ENCODE peak calls at places on chromosomes 11 and 22, in four cellular contexts. R, J, K and W are unnamed samples.
A peak's percentile ranks its signal among the peaks of the same experiment; 100 is the strongest.

GRCh38 chr11:47383106-47383505 is 4.8 kb upstream of the SPI1 start:
- DNase-seq in K (no peak), J (no peak), R (no peak), W (no peak)

GRCh38 chr22:29733362-29734322 is 13.8 kb downstream of the CABP7 start:
- DNase-seq in K (no peak), R (no peak), J (no peak), W (no peak)

GRCh38 chr22:32916025-32916424 is 114.5 kb downstream of the TIMP3 start:
- DNase-seq in R (no peak), J (no peak), K (no peak), W (no peak)

GRCh38 chr22:29269731-29270474 is 1.8 kb downstream of the EWSR1 start:
- DNase-seq in R (peak; percentile 33), K (no peak), J (no peak), W (no peak)

GRCh38 chr11:107741044-107741823 is 29.4 kb upstream of the SLN start:
- DNase-seq in R (peak; percentile 22), J (no peak), K (no peak), W (no peak)

GRCh38 chr22:31346255-31346732 is at the start of gene PATZ1:
- DNase-seq in J (peak; percentile 63), K (peak; percentile 86), R (peak; percentile 78), W (no peak)

GRCh38 chr11:102085864-102086551 is 24.2 kb upstream of the YAP1 start:
- DNase-seq in R (no peak), K (no peak), J (no peak), W (no peak)

GRCh38 chr22:34379825-34380224 is 459.5 kb upstream of the LARGE1 start:
- DNase-seq in J (no peak), K (no peak), R (no peak), W (no peak)

GRCh38 chr11:104572279-104572678 is 326.0 kb downstream of the CASP12 start:
- DNase-seq in R (no peak), J (no peak), K (no peak), W (no peak)

GRCh38 chr22:47043835-47044721 is 281.6 kb downstream of the TBC1D22A start:
- DNase-seq in K (peak; percentile 5), J (no peak), R (no peak), W (peak; percentile 72)

GRCh38 chr11:57568330-57568766 is 876 bp upstream of the UBE2L6 start:
- DNase-seq in K (peak; percentile 91), J (no peak), R (peak; percentile 89), W (no peak)

GRCh38 chr22:42462016-42462415 is 29.8 kb upstream of the NFAM1 start:
- DNase-seq in J (no peak), R (no peak), K (no peak), W (no peak)

GRCh38 chr11:89583580-89583979 is 92.4 kb upstream of the NOX4 start:
- DNase-seq in K (no peak), R (no peak), J (no peak), W (no peak)

GRCh38 chr11:111450480-111451320 is 61.5 kb downstream of the BTG4 start:
- DNase-seq in J (no peak), R (no peak), K (no peak), W (no peak)

GRCh38 chr22:43854151-43854785 is 8.0 kb downstream of the SULT4A1 start:
- DNase-seq in K (no peak), J (no peak), R (no peak), W (no peak)

GRCh38 chr11:17475666-17476316 is 854 bp downstream of the ABCC8 start:
- DNase-seq in J (no peak), K (no peak), R (no peak), W (no peak)

GRCh38 chr11:117058761-117059233 is 39.4 kb downstream of the SIK3 start:
- DNase-seq in J (no peak), R (no peak), K (no peak), W (no peak)

GRCh38 chr11:2092956-2093412 is 46.2 kb downstream of the IGF2 start:
- DNase-seq in K (no peak), R (peak; percentile 68), J (no peak), W (peak; percentile 89)

GRCh38 chr22:18145676-18146388 is 4.1 kb upstream of the USP18 start:
- DNase-seq in J (no peak), R (no peak), K (no peak), W (no peak)